ENCODE peak calls at places on chromosomes 13 and 19, in five cellular contexts. M is type B pancreatic cell, D is fibroblast of the aortic adventitia, U is H9, Z is mucosa of descending colon. I is an unnamed sample.

GRCh38 chr13:21216332-21216731 is 39.9 kb downstream of the MRPL57 start:
- DNase-seq in U (no peak), D (no peak), Z (no peak), M (no peak), I (peak; percentile 21)

GRCh38 chr19:41324921-41325639 is 15.1 kb downstream of the CCDC97 start:
- DNase-seq in M (no peak), Z (peak; percentile 63), D (peak; percentile 79), U (peak; percentile 94), I (peak; percentile 89)

GRCh38 chr19:16249826-16250434 is 52.2 kb downstream of the AP1M1 start:
- DNase-seq in D (peak; percentile 79), M (no peak), U (no peak), Z (no peak), I (no peak)

GRCh38 chr13:98892821-98893220 is 85.0 kb downstream of the DOCK9 start:
- DNase-seq in D (no peak), Z (no peak), M (no peak), U (no peak), I (no peak)

GRCh38 chr13:86476656-86477055 is 677.4 kb upstream of the SLITRK6 start:
- DNase-seq in D (no peak), M (no peak), Z (no peak), U (no peak), I (no peak)

GRCh38 chr19:50922316-50922853 is 11.2 kb upstream of the KLK4 start:
- DNase-seq in D (peak; percentile 77), Z (peak; percentile 79), U (peak; percentile 91), M (peak; percentile 85), I (no peak)

GRCh38 chr19:3712663-3713531 is 4.7 kb downstream of the TJP3 start:
- DNase-seq in U (no peak), D (peak; percentile 24), Z (peak; percentile 82), M (no peak), I (no peak)

GRCh38 chr13:46496086-46496485 is 56.9 kb upstream of the LRCH1 start:
- DNase-seq in Z (no peak), U (no peak), M (no peak), D (peak; percentile 8), I (no peak)

GRCh38 chr19:11018743-11019142 is 57.9 kb downstream of the SMARCA4 start:
- DNase-seq in D (no peak), Z (peak; percentile 43), U (no peak), M (no peak), I (no peak)

GRCh38 chr13:109447667-109448066 is 338.7 kb downstream of the IRS2 start:
- DNase-seq in Z (no peak), D (no peak), U (no peak), M (no peak), I (no peak)
- TF ChIP-seq CTCF in Z (no peak), D (no peak), U (no peak), M (no peak), I (no peak)

GRCh38 chr19:45253396-45254027 is 2.4 kb downstream of the MARK4 start:
- DNase-seq in Z (no peak), U (no peak), D (peak; percentile 16), M (no peak), I (no peak)

GRCh38 chr19:45249261-45250033 is 1.6 kb upstream of the MARK4 start:
- DNase-seq in Z (no peak), D (no peak), U (no peak), M (no peak), I (no peak)

GRCh38 chr19:45250832-45251451 is at the start of gene MARK4:
- DNase-seq in D (peak; percentile 35), M (peak; percentile 77), U (peak; percentile 69), Z (peak; percentile 68), I (peak; percentile 88)

GRCh38 chr19:45250216-45250831 is 747 bp upstream of the MARK4 start:
- DNase-seq in M (no peak), Z (no peak), U (no peak), D (no peak), I (no peak)

GRCh38 chr19:45251452-45252354 is 632 bp downstream of the MARK4 start:
- DNase-seq in U (no peak), D (peak; percentile 11), Z (peak; percentile 45), M (no peak), I (no peak)
- TF ChIP-seq CTCF in U (no peak), D (no peak), Z (no peak), M (no peak), I (no peak)

DNA sequence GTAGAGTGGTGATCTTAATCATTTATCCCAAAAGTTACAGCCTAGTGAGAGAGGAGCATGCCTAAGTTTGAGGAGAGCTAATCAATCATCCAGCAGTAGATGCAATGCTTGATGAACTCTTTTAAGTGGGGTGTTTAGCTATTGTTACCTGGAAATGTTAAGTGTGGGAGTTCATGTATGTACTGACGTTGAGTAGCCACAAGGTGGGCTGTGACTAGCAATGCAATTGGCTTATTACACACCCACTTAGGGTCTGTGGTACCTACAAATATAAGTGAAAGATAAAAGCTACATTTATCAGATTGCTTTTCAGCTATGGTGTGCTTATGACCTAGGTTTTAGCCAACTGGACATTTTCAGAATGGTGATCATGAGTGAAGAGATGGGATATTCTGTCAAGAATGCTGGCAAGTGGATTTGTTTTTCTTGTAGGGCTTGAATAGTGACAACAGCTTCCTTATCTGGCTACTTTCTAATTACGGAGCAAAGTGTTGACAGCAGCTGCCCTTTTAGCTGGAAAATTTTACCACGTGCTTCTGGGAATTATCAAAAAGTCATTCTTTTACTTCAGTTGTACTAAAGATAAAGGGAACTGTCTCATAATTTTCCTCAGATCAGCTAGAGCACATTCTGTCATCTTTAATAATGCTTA is 170.6 kb downstream of the POSTN start:
- DNase-seq in U (no peak), Z (no peak), M (no peak), D (no peak), I (no peak)
- TF ChIP-seq CTCF in U (peak; percentile 58), Z (no peak), M (peak; percentile 39), D (peak; percentile 4), I (peak; percentile 11)

GRCh38 chr13:74142257-74142656 is 8.1 kb upstream of the KLF12 start:
- DNase-seq in D (no peak), Z (no peak), U (no peak), M (no peak), I (no peak)

GRCh38 chr13:74144269-74144668 is 10.1 kb upstream of the KLF12 start:
- DNase-seq in Z (no peak), D (no peak), M (no peak), U (no peak), I (no peak)

GRCh38 chr13:74148437-74148836 is 14.2 kb upstream of the KLF12 start:
- DNase-seq in U (no peak), D (no peak), Z (no peak), M (no peak), I (no peak)

GRCh38 chr13:74145249-74145970 is 11.2 kb upstream of the KLF12 start:
- DNase-seq in D (peak; percentile 74), U (no peak), Z (no peak), M (no peak), I (no peak)
- TF ChIP-seq CTCF in D (no peak), U (no peak), Z (no peak), M (no peak), I (no peak)

GRCh38 chr19:30084390-30084819 is 142.4 kb downstream of the URI1 start:
- DNase-seq in D (no peak), U (no peak), M (no peak), Z (peak; percentile 7), I (no peak)

GRCh38 chr19:30086220-30086619 is 144.2 kb downstream of the URI1 start:
- DNase-seq in D (no peak), Z (no peak), U (no peak), M (no peak), I (no peak)

GRCh38 chr19:30086916-30087315 is 144.9 kb downstream of the URI1 start:
- DNase-seq in Z (no peak), U (no peak), M (no peak), D (no peak), I (no peak)

GRCh38 chr19:30083701-30084156 is 141.7 kb downstream of the URI1 start:
- DNase-seq in Z (no peak), D (no peak), M (no peak), U (no peak), I (no peak)

GRCh38 chr19:30085394-30085793 is 143.4 kb downstream of the URI1 start:
- DNase-seq in U (peak; percentile 68), Z (no peak), D (no peak), M (no peak), I (no peak)
- TF ChIP-seq CTCF in U (peak; percentile 61), Z (no peak), D (no peak), M (no peak), I (no peak)